ENCODE peak calls at places on chromosomes 5 and 9, in eight cellular contexts. S, A, J, W, F, M, K and I are unnamed samples.

GRCh38 chr9:129333961-129334743 is 156.1 kb upstream of the IER5L start:
- DNase-seq in K (peak; percentile 98), F (peak; percentile 93), A (peak; percentile 100), W (peak; percentile 56), J (peak; percentile 94), M (peak; percentile 93), S (peak; percentile 43), I (peak; percentile 82)

GRCh38 chr9:91315191-91315590 is 46.5 kb downstream of the AUH start:
- DNase-seq in W (no peak), J (no peak), M (no peak), A (peak; percentile 34), K (peak; percentile 65), S (no peak), F (no peak), I (no peak)

GRCh38 chr5:150181766-150182545 is 7.9 kb upstream of the SLC6A7 start:
- DNase-seq in W (no peak), K (no peak), A (no peak), J (no peak), M (no peak), S (no peak), F (no peak), I (peak; percentile 21)

GRCh38 chr5:21452429-21452828 is 1400.7 kb downstream of the CDH12 start:
- DNase-seq in A (no peak), W (no peak), J (no peak), S (no peak), M (no peak), F (no peak), K (no peak), I (no peak)

GRCh38 chr5:10927605-10928004 is 166.6 kb upstream of the DAP start:
- DNase-seq in J (no peak), A (no peak), W (no peak), M (no peak), K (no peak), F (no peak), S (no peak), I (no peak)

GRCh38 chr5:177546262-177546741 is 8.1 kb downstream of the FAM193B start:
- DNase-seq in W (no peak), S (no peak), J (peak; percentile 72), M (no peak), K (peak; percentile 95), A (peak; percentile 77), F (no peak), I (no peak)

GRCh38 chr5:6287136-6287535 is 91.2 kb downstream of the MED10 start:
- DNase-seq in A (no peak), J (no peak), W (no peak), F (no peak), S (no peak), K (no peak), M (no peak), I (no peak)

GRCh38 chr9:95516221-95516735 is 493 bp downstream of the PTCH1 start:
- DNase-seq in F (peak; percentile 58), A (no peak), W (no peak), S (no peak), J (no peak), K (no peak), M (no peak), I (no peak)

GRCh38 chr5:169637856-169638190 is 748 bp downstream of the DOCK2 start:
- DNase-seq in K (no peak), M (no peak), A (peak; percentile 21), W (peak; percentile 85), F (no peak), J (no peak), S (peak; percentile 86), I (peak; percentile 49)
- H3K4me1 ChIP-seq in K (peaks cover 11% of the 10 kb centered on the region), M (peaks cover 4% of the 10 kb centered on the region), A (peaks cover 2% of the 10 kb centered on the region), W (peaks cover 39% of the 10 kb centered on the region), F (peaks cover 7% of the 10 kb centered on the region), J (no peaks in the 10 kb centered on the region), S (peaks cover 19% of the 10 kb centered on the region), I (no peaks in the 10 kb centered on the region)

DNA sequence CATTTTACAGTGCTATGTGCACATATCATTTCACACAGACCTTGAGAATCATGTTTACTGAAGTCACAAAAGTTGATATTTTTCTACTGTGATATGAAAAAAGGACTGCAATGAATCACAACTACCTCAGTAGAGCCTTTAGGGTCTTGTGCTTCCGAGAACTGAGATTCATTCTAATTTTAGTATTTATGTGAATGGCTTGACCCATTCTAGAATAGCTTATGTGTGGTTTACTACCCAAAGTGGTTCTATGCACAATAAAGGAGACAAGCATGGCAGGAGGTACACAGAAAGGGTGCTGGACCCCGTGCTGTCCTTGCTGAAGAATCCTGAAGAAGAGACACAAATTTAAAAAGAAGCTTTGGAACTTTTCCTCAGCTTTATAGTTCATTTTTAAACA is 28.2 kb downstream of the MEF2C start:
- DNase-seq in S (no peak), K (no peak), F (no peak), W (no peak), A (no peak), J (no peak), M (no peak), I (no peak)
- H3K4me3 ChIP-seq in S (no peak overlapping the region), K (no peak overlapping the region), F (no peak overlapping the region), W (no peak overlapping the region), A (no peak overlapping the region), J (no peak overlapping the region), M (no peak overlapping the region), I (no peak overlapping the region)

GRCh38 chr9:133944746-133945135 is 47.4 kb downstream of the VAV2 start:
- DNase-seq in F (no peak), S (no peak), J (peak; percentile 32), W (peak; percentile 10), M (no peak), A (no peak), K (no peak), I (no peak)
- H3K4me1 ChIP-seq in F (peaks cover 37% of the 10 kb centered on the region), S (peaks cover 47% of the 10 kb centered on the region), J (no peaks in the 10 kb centered on the region), W (no peaks in the 10 kb centered on the region), M (no peaks in the 10 kb centered on the region), A (no peaks in the 10 kb centered on the region), K (no peaks in the 10 kb centered on the region), I (no peaks in the 10 kb centered on the region)

GRCh38 chr5:148829734-148830133 is 3.3 kb downstream of the ADRB2 start:
- DNase-seq in K (no peak), S (no peak), J (peak; percentile 39), W (no peak), A (no peak), M (no peak), F (no peak), I (no peak)
- H3K4me3 ChIP-seq in K (peak overlapping the region; percentile 63), S (peak overlapping the region; percentile 76), J (peak overlapping the region; percentile 55), W (peak overlapping the region; percentile 26), A (no peak overlapping the region), M (no peak overlapping the region), F (no peak overlapping the region), I (no peak overlapping the region)

GRCh38 chr9:136252281-136252680 is 6.7 kb upstream of the QSOX2 start:
- DNase-seq in W (peak; percentile 15), S (no peak), A (no peak), M (no peak), J (no peak), F (no peak), K (no peak), I (no peak)
- H3K4me1 ChIP-seq in W (no peaks in the 10 kb centered on the region), S (no peaks in the 10 kb centered on the region), A (no peaks in the 10 kb centered on the region), M (peaks cover 8% of the 10 kb centered on the region), J (no peaks in the 10 kb centered on the region), F (peaks cover 9% of the 10 kb centered on the region), K (no peaks in the 10 kb centered on the region), I (no peaks in the 10 kb centered on the region)